ENCODE peak calls at places on chromosomes 7 and 10, in ten cellular contexts. K is NCI-H1930, C is memory B cell, V is MG63, Y is IMR-90, L is fibroblast of mammary gland, S is fibroblast of the conjunctiva, D is Caki2, O is cardiac muscle cell, P is tibial artery. U is an unnamed sample.

GRCh38 chr10:91434041-91434440 is 23.9 kb downstream of the HECTD2 start:
- DNase-seq in L (peak), D (no peak), S (no peak), C (no peak), O (no peak), P (no peak), K (no peak), V (no peak), Y (peak), U (peak)

GRCh38 chr10:101894266-101894665 is 50.7 kb upstream of the KCNIP2 start:
- DNase-seq in Y (no peak), C (no peak), P (no peak), D (no peak), O (peak), L (no peak), V (no peak), K (no peak), S (no peak), U (no peak)

GRCh38 chr10:22824984-22825383 is 102.9 kb upstream of the ARMC3 start:
- DNase-seq in Y (peak), V (no peak), C (no peak), P (no peak), L (peak), D (peak), K (no peak), O (no peak), S (no peak), U (peak)

GRCh38 chr7:78041409-78041808 is 242.8 kb downstream of the PHTF2 start:
- DNase-seq in Y (no peak), C (no peak), P (no peak), D (no peak), L (no peak), K (no peak), O (no peak), S (no peak), V (no peak), U (no peak)

GRCh38 chr7:46942574-46942973 is 639.3 kb downstream of the TNS3 start:
- DNase-seq in D (no peak), K (no peak), V (no peak), C (no peak), O (no peak), L (no peak), P (no peak), S (no peak), Y (no peak), U (no peak)

GRCh38 chr10:29130190-29130673 is 158.6 kb upstream of the LYZL1 start:
- DNase-seq in D (peak), V (no peak), S (no peak), Y (peak), O (peak), K (no peak), P (no peak), C (no peak), L (peak), U (peak)

GRCh38 chr10:97882142-97883091 is 32.8 kb downstream of the GOLGA7B start:
- DNase-seq in S (peak), Y (peak), V (peak), P (peak), D (peak), O (no peak), K (no peak), C (no peak), L (peak), U (peak)

GRCh38 chr10:132933308-132934042 is 8.9 kb downstream of the CFAP46 start:
- DNase-seq in C (no peak), Y (no peak), P (peak), D (no peak), S (no peak), K (no peak), V (no peak), L (no peak), O (no peak), U (no peak)

GRCh38 chr10:43407148-43407575 is 1.8 kb downstream of the HNRNPF start:
- DNase-seq in V (peak), Y (peak), L (no peak), K (no peak), D (no peak), P (peak), O (peak), C (peak), S (no peak), U (peak)

GRCh38 chr7:151056286-151057037 is 1.2 kb downstream of the CDK5 start:
- DNase-seq in C (no peak), Y (no peak), O (no peak), S (no peak), K (peak), V (no peak), L (no peak), P (no peak), D (no peak), U (no peak)

GRCh38 chr10:86849495-86849894 is 93.1 kb downstream of the BMPR1A start:
- DNase-seq in L (no peak), Y (no peak), P (no peak), O (no peak), V (no peak), K (no peak), D (no peak), S (no peak), C (no peak), U (no peak)

GRCh38 chr7:138163800-138164199 is 87.5 kb downstream of the AKR1D1 start:
- DNase-seq in C (no peak), O (no peak), S (no peak), Y (no peak), D (no peak), P (no peak), K (no peak), V (no peak), L (no peak), U (no peak)

GRCh38 chr10:110859947-110860376 is 11.8 kb upstream of the PDCD4 start:
- DNase-seq in S (peak), V (no peak), L (peak), P (peak), D (no peak), K (no peak), C (no peak), Y (peak), O (no peak), U (peak)

GRCh38 chr10:348456-348855 is 213.2 kb downstream of the ZMYND11 start:
- DNase-seq in V (no peak), P (no peak), K (no peak), Y (no peak), S (no peak), D (no peak), L (no peak), O (no peak), C (no peak), U (no peak)

GRCh38 chr10:52729259-52730104 is 43.1 kb downstream of the MBL2 start:
- DNase-seq in D (peak), S (peak), Y (peak), L (peak), P (no peak), O (peak), C (no peak), K (no peak), V (no peak), U (peak)

GRCh38 chr10:22229756-22230330 is 12.0 kb upstream of the EBLN1 start:
- DNase-seq in O (peak), D (no peak), K (no peak), Y (no peak), S (no peak), L (no peak), P (no peak), V (no peak), C (no peak), U (peak)

GRCh38 chr7:32476816-32477648 is 13.1 kb downstream of the LSM5 start:
- DNase-seq in D (no peak), L (peak), O (no peak), C (no peak), K (no peak), P (no peak), V (no peak), S (no peak), Y (no peak), U (no peak)

GRCh38 chr7:140876519-140877248 is 48.0 kb downstream of the BRAF start:
- DNase-seq in K (no peak), P (no peak), L (peak), S (peak), Y (peak), O (no peak), V (no peak), D (peak), C (no peak), U (peak)

GRCh38 chr7:33926535-33926934 is 21.2 kb downstream of the BMPER start:
- DNase-seq in K (no peak), D (no peak), V (no peak), C (no peak), P (no peak), Y (peak), S (no peak), L (peak), O (peak), U (no peak)

GRCh38 chr7:139620676-139621344 is 97.3 kb downstream of the CLEC2L start:
- DNase-seq in K (no peak), Y (peak), S (no peak), P (no peak), V (peak), L (peak), O (peak), D (no peak), C (peak), U (peak)

GRCh38 chr7:113122657-113123252 is 4.4 kb upstream of the SMIM30 start:
- DNase-seq in P (no peak), L (no peak), D (no peak), O (no peak), C (no peak), V (no peak), K (no peak), S (no peak), Y (no peak), U (no peak)

GRCh38 chr10:126235091-126235978 is 152.9 kb downstream of the ADAM12 start:
- DNase-seq in L (no peak), P (no peak), O (no peak), C (no peak), Y (no peak), S (no peak), V (no peak), K (no peak), D (no peak), U (no peak)